ENCODE peak calls at places on chromosomes 2 and 18, in six cellular contexts. Y, K, O, S, F and M are unnamed samples.

GRCh38 chr2:85485815-85486214 is 53.2 kb upstream of the MAT2A start:
- DNase-seq in Y (no peak), K (no peak), O (no peak), S (no peak), F (no peak), M (no peak)

GRCh38 chr2:15158117-15158516 is 403.0 kb downstream of the NBAS start:
- DNase-seq in Y (no peak), K (no peak), O (no peak), S (no peak), F (no peak), M (no peak)

GRCh38 chr2:242010567-242011513 is 141.3 kb downstream of the RTP5 start:
- DNase-seq in Y (no peak), K (no peak), O (no peak), S (no peak), F (no peak), M (no peak)

GRCh38 chr2:19048593-19049264 is 309.7 kb downstream of the OSR1 start:
- DNase-seq in Y (no peak), K (no peak), O (no peak), S (no peak), F (no peak), M (peak)

GRCh38 chr2:226728996-226729395 is 70.6 kb downstream of the IRS1 start:
- DNase-seq in Y (no peak), K (no peak), O (no peak), S (no peak), F (no peak), M (no peak)

GRCh38 chr2:127411609-127412370 is 6.4 kb upstream of the PROC start:
- DNase-seq in Y (no peak), K (no peak), O (peak), S (no peak), F (no peak), M (no peak)

GRCh38 chr18:73168171-73168570 is 300.4 kb upstream of the NETO1 start:
- DNase-seq in Y (no peak), K (no peak), O (no peak), S (no peak), F (no peak), M (no peak)

GRCh38 chr2:108455571-108455970 is 6.6 kb downstream of the GCC2 start:
- DNase-seq in Y (no peak), K (no peak), O (no peak), S (no peak), F (no peak), M (no peak)

GRCh38 chr18:58216071-58216471 is 172.0 kb downstream of the NEDD4L start:
- DNase-seq in Y (no peak), K (no peak), O (no peak), S (no peak), F (no peak), M (no peak)

GRCh38 chr2:94870392-94871225 is 621 bp upstream of the TEKT4 start:
- DNase-seq in Y (no peak), K (no peak), O (peak), S (no peak), F (no peak), M (peak)

GRCh38 chr2:72130671-72131360 is 16.8 kb downstream of the CYP26B1 start:
- DNase-seq in Y (no peak), K (peak), O (peak), S (no peak), F (no peak), M (no peak)

GRCh38 chr2:9984861-9985480 is 33.5 kb downstream of the GRHL1 start:
- DNase-seq in Y (no peak), K (no peak), O (no peak), S (no peak), F (no peak), M (no peak)

GRCh38 chr2:49948091-49948490 is 793.8 kb upstream of the FSHR start:
- DNase-seq in Y (no peak), K (no peak), O (no peak), S (no peak), F (no peak), M (no peak)